ENCODE peak calls at places on chromosomes 6 and 20, in nine cellular contexts. B is MCF 10A; W is AML-193; T is AG10803; Y is COR-L47; R is AG08396; A is head of caudate nucleus; Z is activated T-cell treated with anti-CD3 and anti-CD28 coated beads, Interleukin-2, amount 50 U/mL, for 72 hours; U is uterus. L is an unnamed sample.

GRCh38 chr20:16615199-16615598 is 42.0 kb upstream of the KIF16B start:
- DNase-seq in B (peak), W (no peak), T (peak), Y (no peak), R (peak), A (no peak), Z (no peak), U (peak), L (no peak)

GRCh38 chr6:67880939-67881705 is 754.0 kb upstream of the ADGRB3 start:
- DNase-seq in B (no peak), W (no peak), T (no peak), Y (no peak), R (no peak), A (no peak), Z (no peak), U (no peak), L (no peak)

GRCh38 chr6:32195902-32196681 is 3.6 kb upstream of the GPSM3 start:
- DNase-seq in B (peak), W (peak), T (peak), Y (peak), R (peak), A (peak), Z (peak), U (peak), L (peak)

GRCh38 chr6:111871207-111871606 is 2.0 kb downstream of the FYN start:
- DNase-seq in B (no peak), W (peak), T (peak), Y (no peak), R (no peak), A (no peak), Z (peak), U (no peak), L (no peak)

GRCh38 chr6:27295301-27296079 is 16.6 kb downstream of the POM121L2 start:
- DNase-seq in B (peak), W (no peak), T (peak), Y (no peak), R (peak), A (no peak), Z (no peak), U (no peak), L (no peak)

GRCh38 chr20:62587757-62588402 is 54.4 kb upstream of the SLCO4A1 start:
- DNase-seq in B (peak), W (no peak), T (peak), Y (no peak), R (peak), A (no peak), Z (peak), U (no peak), L (no peak)

GRCh38 chr6:29263001-29263400 is 38.5 kb upstream of the OR14J1 start:
- DNase-seq in B (no peak), W (no peak), T (no peak), Y (no peak), R (no peak), A (no peak), Z (no peak), U (no peak), L (no peak)

GRCh38 chr6:127015858-127016257 is 102.6 kb upstream of the RSPO3 start:
- DNase-seq in B (no peak), W (no peak), T (no peak), Y (no peak), R (no peak), A (no peak), Z (no peak), U (no peak), L (no peak)

GRCh38 chr20:1537731-1538058 is 19.8 kb downstream of the SIRPD start:
- DNase-seq in B (no peak), W (peak), T (no peak), Y (no peak), R (no peak), A (peak), Z (no peak), U (no peak), L (peak)

GRCh38 chr20:38418509-38419204 is 16.5 kb downstream of the SNHG17 start:
- DNase-seq in B (peak), W (no peak), T (peak), Y (no peak), R (peak), A (peak), Z (no peak), U (peak), L (peak)

GRCh38 chr20:12069181-12069580 is 151.5 kb downstream of the BTBD3 start:
- DNase-seq in B (no peak), W (no peak), T (no peak), Y (no peak), R (no peak), A (no peak), Z (no peak), U (no peak), L (no peak)